ENCODE peak calls at places on chromosomes 3 and 15, in five cellular contexts. F is NCI-H526 treated with DMSO at 0.1 percent for 48 hours; P is NAMALWA; D is renal cortical epithelial cell; K is activated CD8-positive, alpha-beta memory T cell treated with anti-CD3 and anti-CD28 coated beads, Interleukin-2, amount 50 U/mL, for 48 hours. H is an unnamed sample.

GRCh38 chr3:101676219-101676764 is 640 bp downstream of the ZBTB11 start:
- DNase-seq in F (no peak), D (peak; percentile 82), P (peak; percentile 95), K (peak; percentile 96), H (peak; percentile 98)

GRCh38 chr3:66259721-66260255 is 39.0 kb downstream of the SLC25A26 start:
- DNase-seq in K (no peak), P (no peak), F (no peak), D (peak; percentile 37), H (no peak)

GRCh38 chr3:108664266-108664665 is 74.7 kb downstream of the DZIP3 start:
- DNase-seq in P (no peak), F (no peak), D (no peak), K (no peak), H (peak; percentile 19)

GRCh38 chr3:170905862-170906261 is 2.6 kb downstream of the EIF5A2 start:
- DNase-seq in D (no peak), P (no peak), K (no peak), F (no peak), H (no peak)

GRCh38 chr3:12939137-12939536 is 97.8 kb upstream of the RPL32 start:
- DNase-seq in K (no peak), F (no peak), P (no peak), D (no peak), H (no peak)

GRCh38 chr3:119230745-119231144 is 9.9 kb downstream of the B4GALT4 start:
- DNase-seq in K (no peak), P (no peak), D (no peak), F (no peak), H (no peak)

GRCh38 chr3:133401374-133402135 is 1.7 kb downstream of the BFSP2 start:
- DNase-seq in D (no peak), F (no peak), P (no peak), K (no peak), H (peak; percentile 86)

GRCh38 chr15:90994059-90994416 is 297 bp downstream of the PRC1 start:
- DNase-seq in P (peak; percentile 35), K (peak; percentile 69), D (no peak), F (no peak), H (peak; percentile 46)

GRCh38 chr3:78026429-78026828 is 986.5 kb downstream of the ROBO2 start:
- DNase-seq in F (no peak), K (no peak), P (no peak), D (no peak), H (no peak)

GRCh38 chr3:183500349-183500748 is 55.2 kb downstream of the KLHL6 start:
- DNase-seq in P (no peak), D (no peak), K (no peak), F (no peak), H (no peak)

GRCh38 chr15:41988896-41989572 is 16.7 kb upstream of the EHD4 start:
- DNase-seq in P (no peak), K (no peak), D (no peak), F (no peak), H (no peak)

GRCh38 chr15:92714071-92714456 is 58.5 kb upstream of the FAM174B start:
- DNase-seq in P (no peak), F (peak; percentile 64), D (peak; percentile 36), K (no peak), H (peak; percentile 78)

GRCh38 chr3:71026634-71027578 is 556.6 kb downstream of the FOXP1 start:
- DNase-seq in F (no peak), K (no peak), D (peak; percentile 52), P (no peak), H (peak; percentile 13)

GRCh38 chr3:119604878-119605277 is 7.2 kb downstream of the PLA1A start:
- DNase-seq in P (no peak), K (no peak), D (peak; percentile 51), F (no peak), H (peak; percentile 80)

GRCh38 chr3:39361252-39361927 is 21.8 kb upstream of the SLC25A38 start:
- DNase-seq in K (peak; percentile 77), P (no peak), F (no peak), D (no peak), H (no peak)

GRCh38 chr3:113057117-113057516 is 66.3 kb downstream of the GTPBP8 start:
- DNase-seq in K (no peak), D (no peak), F (peak; percentile 26), P (no peak), H (no peak)

H was measured in astrocyte of the hippocampus.